ENCODE peak calls at places on chromosomes 1 and 21, in nine cellular contexts. One of them, this sample, is unnamed.

GRCh38 chr1:170114916-170115315 is 30.8 kb upstream of the NTMT2 start:
- DNase-seq in left ventricle myocardium inferior: no peak
- DNase-seq in hepatocyte: peak
- DNase-seq in lung: no peak
- DNase-seq in ovary: no peak
- DNase-seq in K562: no peak
- DNase-seq in lower lobe of right lung: no peak
- DNase-seq in pancreas: no peak
- DNase-seq in CD8-positive, alpha-beta T cell: no peak
- DNase-seq in this sample: no peak

GRCh38 chr1:167440345-167440744 is 78.0 kb downstream of the CD247 start:
- DNase-seq in left ventricle myocardium inferior: no peak
- DNase-seq in hepatocyte: no peak
- DNase-seq in lung: no peak
- DNase-seq in ovary: no peak
- DNase-seq in K562: no peak
- DNase-seq in lower lobe of right lung: no peak
- DNase-seq in pancreas: no peak
- DNase-seq in CD8-positive, alpha-beta T cell: no peak
- DNase-seq in this sample: no peak

GRCh38 chr1:239814306-239814881 is 277.3 kb upstream of the FMN2 start:
- DNase-seq in left ventricle myocardium inferior: no peak
- DNase-seq in hepatocyte: peak
- DNase-seq in lung: no peak
- DNase-seq in ovary: peak
- DNase-seq in K562: no peak
- DNase-seq in lower lobe of right lung: no peak
- DNase-seq in pancreas: no peak
- DNase-seq in CD8-positive, alpha-beta T cell: no peak
- DNase-seq in this sample: no peak

GRCh38 chr1:36055706-36056105 is 28.2 kb upstream of the TEKT2 start:
- DNase-seq in left ventricle myocardium inferior: no peak
- DNase-seq in hepatocyte: no peak
- DNase-seq in lung: no peak
- DNase-seq in ovary: no peak
- DNase-seq in K562: no peak
- DNase-seq in lower lobe of right lung: no peak
- DNase-seq in pancreas: no peak
- DNase-seq in CD8-positive, alpha-beta T cell: no peak
- DNase-seq in this sample: no peak

GRCh38 chr1:87642581-87643129 is 314.0 kb downstream of the LMO4 start:
- DNase-seq in left ventricle myocardium inferior: no peak
- DNase-seq in hepatocyte: peak
- DNase-seq in lung: no peak
- DNase-seq in ovary: no peak
- DNase-seq in K562: peak
- DNase-seq in lower lobe of right lung: no peak
- DNase-seq in pancreas: no peak
- DNase-seq in CD8-positive, alpha-beta T cell: no peak
- DNase-seq in this sample: no peak

GRCh38 chr1:209266590-209267172 is 316.8 kb upstream of the CAMK1G start:
- DNase-seq in left ventricle myocardium inferior: no peak
- DNase-seq in hepatocyte: peak
- DNase-seq in lung: no peak
- DNase-seq in ovary: no peak
- DNase-seq in K562: no peak
- DNase-seq in lower lobe of right lung: no peak
- DNase-seq in pancreas: no peak
- DNase-seq in CD8-positive, alpha-beta T cell: no peak
- DNase-seq in this sample: no peak

GRCh38 chr1:230578621-230579020 is 63.7 kb upstream of the COG2 start:
- DNase-seq in left ventricle myocardium inferior: no peak
- DNase-seq in hepatocyte: no peak
- DNase-seq in lung: no peak
- DNase-seq in ovary: no peak
- DNase-seq in K562: no peak
- DNase-seq in lower lobe of right lung: no peak
- DNase-seq in pancreas: no peak
- DNase-seq in CD8-positive, alpha-beta T cell: no peak
- DNase-seq in this sample: no peak

GRCh38 chr1:100581096-100581705 is 43.3 kb downstream of the GPR88 start:
- DNase-seq in left ventricle myocardium inferior: no peak
- DNase-seq in hepatocyte: no peak
- DNase-seq in lung: no peak
- DNase-seq in ovary: no peak
- DNase-seq in K562: no peak
- DNase-seq in lower lobe of right lung: no peak
- DNase-seq in pancreas: no peak
- DNase-seq in CD8-positive, alpha-beta T cell: no peak
- DNase-seq in this sample: no peak

GRCh38 chr1:18319099-18319498 is 161.6 kb upstream of the KLHDC7A start:
- DNase-seq in left ventricle myocardium inferior: no peak
- DNase-seq in hepatocyte: no peak
- DNase-seq in lung: no peak
- DNase-seq in ovary: no peak
- DNase-seq in K562: no peak
- DNase-seq in lower lobe of right lung: no peak
- DNase-seq in pancreas: no peak
- DNase-seq in CD8-positive, alpha-beta T cell: no peak
- DNase-seq in this sample: no peak

GRCh38 chr1:8121261-8122159 is 95.4 kb upstream of the ERRFI1 start:
- DNase-seq in left ventricle myocardium inferior: no peak
- DNase-seq in hepatocyte: peak
- DNase-seq in lung: peak
- DNase-seq in ovary: peak
- DNase-seq in K562: no peak
- DNase-seq in lower lobe of right lung: no peak
- DNase-seq in pancreas: peak
- DNase-seq in CD8-positive, alpha-beta T cell: no peak
- DNase-seq in this sample: peak

GRCh38 chr1:1779691-1780597 is 1.7 kb upstream of the NADK start:
- DNase-seq in left ventricle myocardium inferior: peak
- DNase-seq in hepatocyte: peak
- DNase-seq in lung: peak
- DNase-seq in ovary: peak
- DNase-seq in K562: peak
- DNase-seq in lower lobe of right lung: peak
- DNase-seq in pancreas: no peak
- DNase-seq in CD8-positive, alpha-beta T cell: peak
- DNase-seq in this sample: peak

GRCh38 chr1:58732087-58732486 is 32.2 kb upstream of the MYSM1 start:
- DNase-seq in left ventricle myocardium inferior: no peak
- DNase-seq in hepatocyte: no peak
- DNase-seq in lung: no peak
- DNase-seq in ovary: no peak
- DNase-seq in K562: no peak
- DNase-seq in lower lobe of right lung: no peak
- DNase-seq in pancreas: no peak
- DNase-seq in CD8-positive, alpha-beta T cell: no peak
- DNase-seq in this sample: no peak

GRCh38 chr21:16196521-16197208 is 466.9 kb downstream of the USP25 start:
- DNase-seq in left ventricle myocardium inferior: no peak
- DNase-seq in hepatocyte: no peak
- DNase-seq in lung: no peak
- DNase-seq in ovary: no peak
- DNase-seq in K562: no peak
- DNase-seq in lower lobe of right lung: no peak
- DNase-seq in pancreas: no peak
- DNase-seq in CD8-positive, alpha-beta T cell: no peak
- DNase-seq in this sample: no peak

GRCh38 chr1:243332440-243332839 is 76.6 kb downstream of the SDCCAG8 start:
- DNase-seq in left ventricle myocardium inferior: no peak
- DNase-seq in hepatocyte: no peak
- DNase-seq in lung: no peak
- DNase-seq in ovary: no peak
- DNase-seq in K562: no peak
- DNase-seq in lower lobe of right lung: no peak
- DNase-seq in pancreas: no peak
- DNase-seq in CD8-positive, alpha-beta T cell: no peak
- DNase-seq in this sample: no peak

GRCh38 chr1:15939181-15940109 is 36.5 kb downstream of the ZBTB17 start:
- DNase-seq in left ventricle myocardium inferior: no peak
- DNase-seq in hepatocyte: peak
- DNase-seq in lung: no peak
- DNase-seq in ovary: peak
- DNase-seq in K562: no peak
- DNase-seq in lower lobe of right lung: no peak
- DNase-seq in pancreas: peak
- DNase-seq in CD8-positive, alpha-beta T cell: no peak
- DNase-seq in this sample: peak

GRCh38 chr1:24308365-24309015 is 10.7 kb upstream of the GRHL3 start:
- DNase-seq in left ventricle myocardium inferior: no peak
- DNase-seq in hepatocyte: no peak
- DNase-seq in lung: no peak
- DNase-seq in ovary: no peak
- DNase-seq in K562: no peak
- DNase-seq in lower lobe of right lung: no peak
- DNase-seq in pancreas: no peak
- DNase-seq in CD8-positive, alpha-beta T cell: no peak
- DNase-seq in this sample: no peak
- TF ChIP-seq CTCF in left ventricle myocardium inferior: no peak
- TF ChIP-seq CTCF in hepatocyte: peak
- TF ChIP-seq CTCF in lung: no peak
- TF ChIP-seq CTCF in ovary: no peak
- TF ChIP-seq CTCF in K562: peak
- TF ChIP-seq CTCF in lower lobe of right lung: no peak
- TF ChIP-seq CTCF in pancreas: no peak
- TF ChIP-seq CTCF in CD8-positive, alpha-beta T cell: no peak
- TF ChIP-seq CTCF in this sample: no peak

GRCh38 chr1:60573726-60574409 is 500.3 kb upstream of the C1orf87 start:
- DNase-seq in left ventricle myocardium inferior: no peak
- DNase-seq in hepatocyte: peak
- DNase-seq in lung: no peak
- DNase-seq in ovary: no peak
- DNase-seq in K562: no peak
- DNase-seq in lower lobe of right lung: no peak
- DNase-seq in pancreas: no peak
- DNase-seq in CD8-positive, alpha-beta T cell: no peak
- DNase-seq in this sample: peak
- H3K4me3 ChIP-seq in left ventricle myocardium inferior: no peak
- H3K4me3 ChIP-seq in hepatocyte: no peak
- H3K4me3 ChIP-seq in lung: no peak
- H3K4me3 ChIP-seq in ovary: no peak
- H3K4me3 ChIP-seq in K562: no peak
- H3K4me3 ChIP-seq in lower lobe of right lung: no peak
- H3K4me3 ChIP-seq in pancreas: no peak
- H3K4me3 ChIP-seq in CD8-positive, alpha-beta T cell: no peak
- H3K4me3 ChIP-seq in this sample: no peak

DNA sequence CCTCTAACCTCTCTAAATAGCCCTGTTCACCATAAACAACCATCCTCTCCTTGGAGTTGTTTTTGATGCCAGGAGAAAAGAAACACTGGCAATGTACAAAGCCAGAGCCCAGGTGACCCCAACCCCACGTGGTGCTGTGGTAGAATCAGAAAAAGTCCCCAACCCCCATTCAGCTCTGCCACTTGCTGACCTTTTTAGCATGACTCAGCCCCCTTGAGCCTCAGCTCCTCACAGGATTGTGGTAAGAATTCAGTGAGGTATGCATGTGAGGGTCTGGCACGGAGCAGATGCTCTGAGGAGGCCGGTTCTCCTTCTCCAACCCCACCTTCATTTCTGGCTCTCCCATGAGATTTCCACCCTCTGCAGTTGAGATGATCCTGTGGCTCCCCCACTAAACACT is 11.1 kb upstream of the CHI3L1 start:
- DNase-seq in left ventricle myocardium inferior: no peak
- DNase-seq in hepatocyte: peak
- DNase-seq in lung: no peak
- DNase-seq in ovary: no peak
- DNase-seq in K562: no peak
- DNase-seq in lower lobe of right lung: no peak
- DNase-seq in pancreas: no peak
- DNase-seq in CD8-positive, alpha-beta T cell: no peak
- DNase-seq in this sample: no peak
- H3K27ac ChIP-seq in left ventricle myocardium inferior: no peak
- H3K27ac ChIP-seq in hepatocyte: no peak
- H3K27ac ChIP-seq in lung: no peak
- H3K27ac ChIP-seq in ovary: no peak
- H3K27ac ChIP-seq in K562: no peak
- H3K27ac ChIP-seq in lower lobe of right lung: no peak
- H3K27ac ChIP-seq in pancreas: no peak
- H3K27ac ChIP-seq in CD8-positive, alpha-beta T cell: no peak
- H3K27ac ChIP-seq in this sample: no peak

GRCh38 chr1:30875197-30875596 is 33.4 kb downstream of the SDC3 start:
- DNase-seq in left ventricle myocardium inferior: no peak
- DNase-seq in hepatocyte: no peak
- DNase-seq in lung: no peak
- DNase-seq in ovary: no peak
- DNase-seq in K562: no peak
- DNase-seq in lower lobe of right lung: no peak
- DNase-seq in pancreas: peak
- DNase-seq in CD8-positive, alpha-beta T cell: no peak
- DNase-seq in this sample: no peak

GRCh38 chr1:30877205-30877912 is 31.2 kb downstream of the SDC3 start:
- DNase-seq in left ventricle myocardium inferior: peak
- DNase-seq in hepatocyte: peak
- DNase-seq in lung: peak
- DNase-seq in ovary: peak
- DNase-seq in K562: no peak
- DNase-seq in lower lobe of right lung: peak
- DNase-seq in pancreas: no peak
- DNase-seq in CD8-positive, alpha-beta T cell: no peak
- DNase-seq in this sample: peak

GRCh38 chr1:30878016-30878415 is 30.5 kb downstream of the SDC3 start:
- DNase-seq in left ventricle myocardium inferior: no peak
- DNase-seq in hepatocyte: no peak
- DNase-seq in lung: no peak
- DNase-seq in ovary: no peak
- DNase-seq in K562: no peak
- DNase-seq in lower lobe of right lung: no peak
- DNase-seq in pancreas: no peak
- DNase-seq in CD8-positive, alpha-beta T cell: no peak
- DNase-seq in this sample: no peak

GRCh38 chr1:30875916-30876315 is 32.6 kb downstream of the SDC3 start:
- DNase-seq in left ventricle myocardium inferior: no peak
- DNase-seq in hepatocyte: no peak
- DNase-seq in lung: no peak
- DNase-seq in ovary: no peak
- DNase-seq in K562: no peak
- DNase-seq in lower lobe of right lung: no peak
- DNase-seq in pancreas: no peak
- DNase-seq in CD8-positive, alpha-beta T cell: no peak
- DNase-seq in this sample: no peak

DNA sequence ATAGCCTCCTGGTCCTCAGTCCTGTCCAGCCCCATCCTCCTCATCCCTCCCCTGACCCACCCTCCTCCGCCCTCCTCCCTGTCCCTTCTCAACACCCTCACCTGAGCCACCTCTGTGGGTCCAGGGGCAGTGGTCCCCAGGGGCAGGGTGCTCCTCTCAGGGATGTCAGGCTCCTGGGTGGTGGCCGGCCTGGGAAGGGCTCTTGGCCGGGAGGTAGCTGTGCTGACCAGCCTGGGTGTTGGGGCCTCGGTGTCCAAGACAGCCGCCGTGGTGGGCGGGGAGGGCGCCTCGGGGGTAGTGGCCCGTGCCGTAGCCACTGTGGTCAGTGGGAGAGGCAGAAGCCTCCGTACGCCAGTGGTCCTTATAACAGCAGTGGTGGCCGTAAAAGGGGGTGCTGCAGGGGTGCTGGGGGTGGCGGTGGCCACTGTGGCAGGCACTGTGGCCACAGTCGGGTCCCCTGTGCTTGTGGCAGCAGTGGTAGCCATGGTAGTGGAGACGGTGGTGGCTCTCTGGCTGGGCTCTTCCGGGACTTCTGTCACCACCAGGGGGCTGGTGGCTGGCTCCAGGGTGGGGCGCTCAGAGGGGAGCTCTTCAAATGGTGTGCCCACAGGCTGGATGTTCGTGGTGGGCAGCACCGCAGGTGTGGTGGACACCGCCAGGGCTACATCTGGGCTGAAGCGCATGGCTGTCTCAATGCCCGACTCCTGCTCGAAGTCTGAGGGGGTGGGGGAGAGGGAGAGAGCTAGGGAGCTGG is 31.9 kb downstream of the SDC3 start:
- DNase-seq in left ventricle myocardium inferior: no peak
- DNase-seq in hepatocyte: no peak
- DNase-seq in lung: no peak
- DNase-seq in ovary: no peak
- DNase-seq in K562: no peak
- DNase-seq in lower lobe of right lung: no peak
- DNase-seq in pancreas: no peak
- DNase-seq in CD8-positive, alpha-beta T cell: no peak
- DNase-seq in this sample: no peak
- TF ChIP-seq CTCF in left ventricle myocardium inferior: no peak
- TF ChIP-seq CTCF in hepatocyte: no peak
- TF ChIP-seq CTCF in lung: no peak
- TF ChIP-seq CTCF in ovary: no peak
- TF ChIP-seq CTCF in K562: peak
- TF ChIP-seq CTCF in lower lobe of right lung: no peak
- TF ChIP-seq CTCF in pancreas: no peak
- TF ChIP-seq CTCF in CD8-positive, alpha-beta T cell: no peak
- TF ChIP-seq CTCF in this sample: no peak

This sample was measured in kidney.